ENCODE peak calls at places on chromosomes 13 and 19, in eight cellular contexts. D, F, B, T, O, S, A and H are unnamed samples.

GRCh38 chr19:55172741-55173140 is 6.3 kb upstream of the DNAAF3 start:
- DNase-seq in D (peak; percentile 65), F (no peak), B (no peak), T (no peak), O (no peak), S (peak; percentile 36), A (no peak), H (no peak)

GRCh38 chr19:48330012-48330681 is 4.8 kb downstream of the EMP3 start:
- DNase-seq in D (no peak), F (peak; percentile 74), B (peak; percentile 28), T (peak; percentile 71), O (peak; percentile 81), S (peak; percentile 80), A (no peak), H (peak; percentile 83)

GRCh38 chr13:54989418-54989817 is 1960.8 kb downstream of the OLFM4 start:
- DNase-seq in D (no peak), F (no peak), B (no peak), T (no peak), O (no peak), S (no peak), A (no peak), H (no peak)

GRCh38 chr19:38389101-38389925 is 816 bp downstream of the SPRED3 start:
- DNase-seq in D (peak; percentile 75), F (no peak), B (no peak), T (no peak), O (no peak), S (peak; percentile 66), A (no peak), H (peak; percentile 78)

GRCh38 chr13:19818223-19818842 is 35.6 kb upstream of the PSPC1 start:
- DNase-seq in D (no peak), F (peak; percentile 32), B (no peak), T (peak; percentile 32), O (peak; percentile 14), S (no peak), A (no peak), H (peak; percentile 77)

GRCh38 chr13:97308735-97309429 is 86.7 kb downstream of the MBNL2 start:
- DNase-seq in D (no peak), F (no peak), B (no peak), T (no peak), O (no peak), S (peak; percentile 47), A (no peak), H (no peak)

GRCh38 chr19:15562861-15563260 is 52.2 kb upstream of the CYP4F8 start:
- DNase-seq in D (peak; percentile 11), F (no peak), B (no peak), T (no peak), O (no peak), S (peak; percentile 26), A (peak; percentile 76), H (no peak)

GRCh38 chr13:38657191-38657590 is 29.7 kb upstream of the FREM2 start:
- DNase-seq in D (peak; percentile 20), F (no peak), B (no peak), T (no peak), O (no peak), S (peak; percentile 39), A (no peak), H (no peak)

GRCh38 chr19:33676999-33677665 is 55.4 kb downstream of the CHST8 start:
- DNase-seq in D (no peak), F (no peak), B (peak; percentile 9), T (no peak), O (no peak), S (no peak), A (no peak), H (peak; percentile 54)

GRCh38 chr19:51292971-51293370 is 18.5 kb upstream of the IGLON5 start:
- DNase-seq in D (no peak), F (peak; percentile 18), B (no peak), T (peak; percentile 25), O (no peak), S (no peak), A (no peak), H (no peak)

GRCh38 chr13:73754727-73755292 is 379.4 kb downstream of the KLF12 start:
- DNase-seq in D (peak; percentile 73), F (no peak), B (no peak), T (no peak), O (no peak), S (peak; percentile 50), A (peak; percentile 52), H (no peak)

DNA sequence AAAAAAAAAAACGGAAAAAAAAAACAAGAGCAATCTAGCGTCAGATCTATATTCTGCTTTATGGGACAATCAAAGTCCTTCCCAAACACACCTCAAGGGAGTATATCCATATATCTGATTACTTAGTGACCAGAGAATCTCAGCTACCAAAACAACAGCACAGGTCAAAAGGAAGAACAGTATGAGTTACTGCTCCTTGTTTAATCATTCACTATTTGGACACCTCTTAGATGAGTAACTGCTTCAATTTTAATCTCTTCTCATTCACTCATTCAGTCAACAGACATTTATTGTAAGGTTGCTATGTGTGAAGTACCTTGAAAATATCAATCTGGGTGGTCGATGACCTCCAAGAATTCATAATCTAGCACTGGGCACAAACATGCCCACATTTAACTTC is 193.2 kb downstream of the IRS2 start:
- DNase-seq in D (no peak), F (no peak), B (no peak), T (no peak), O (no peak), S (no peak), A (no peak), H (no peak)
- H3K4me1 ChIP-seq in D (no peaks in the 10 kb centered on the region), F (no peaks in the 10 kb centered on the region), B (no peaks in the 10 kb centered on the region), T (no peaks in the 10 kb centered on the region), O (no peaks in the 10 kb centered on the region), S (no peaks in the 10 kb centered on the region), A (peaks cover 11% of the 10 kb centered on the region), H (no peaks in the 10 kb centered on the region)

GRCh38 chr13:80036845-80037504 is 304.0 kb downstream of the SPRY2 start:
- DNase-seq in D (no peak), F (no peak), B (no peak), T (no peak), O (no peak), S (no peak), A (no peak), H (no peak)
- H3K27ac ChIP-seq in D (peak overlapping the region; percentile 21), F (no peak overlapping the region), B (no peak overlapping the region), T (no peak overlapping the region), O (no peak overlapping the region), S (peak overlapping the region; percentile 77), A (no peak overlapping the region), H (no peak overlapping the region)

GRCh38 chr19:58307736-58308135 is 2.6 kb downstream of the ERVK3-1 start:
- DNase-seq in D (no peak), F (no peak), B (no peak), T (no peak), O (no peak), S (no peak), A (no peak), H (no peak)
- H3K36me3 ChIP-seq in D (peaks cover 13% of the 10 kb centered on the region), F (no peaks in the 10 kb centered on the region), B (peaks cover 53% of the 10 kb centered on the region), T (peaks cover 50% of the 10 kb centered on the region), O (no peaks in the 10 kb centered on the region), S (peaks cover 29% of the 10 kb centered on the region), A (peaks cover 6% of the 10 kb centered on the region), H (peaks cover 3% of the 10 kb centered on the region)

DNA sequence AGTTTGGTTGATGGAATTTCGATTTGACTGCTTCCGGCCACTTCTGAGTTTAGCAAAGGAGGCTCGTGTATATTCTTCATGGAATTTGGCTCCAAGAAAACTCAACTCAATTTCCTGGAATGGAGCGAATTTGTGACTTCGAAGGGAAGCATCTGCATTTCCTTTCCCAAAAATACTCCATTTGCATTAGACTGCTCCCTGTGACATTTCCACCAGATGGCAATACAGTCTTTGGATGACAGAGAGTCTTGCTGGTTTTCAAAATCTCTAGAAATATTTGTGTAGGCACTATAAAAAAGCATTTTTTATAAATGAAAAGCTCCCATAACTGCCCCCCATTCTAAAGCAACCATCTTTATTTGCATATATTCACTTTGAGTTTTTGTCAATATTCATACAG is 4.1 kb downstream of the C1QTNF9 start:
- DNase-seq in D (peak; percentile 29), F (no peak), B (no peak), T (no peak), O (no peak), S (no peak), A (no peak), H (no peak)
- H3K4me1 ChIP-seq in D (no peaks in the 10 kb centered on the region), F (peaks cover 8% of the 10 kb centered on the region), B (no peaks in the 10 kb centered on the region), T (peaks cover 12% of the 10 kb centered on the region), O (no peaks in the 10 kb centered on the region), S (no peaks in the 10 kb centered on the region), A (no peaks in the 10 kb centered on the region), H (no peaks in the 10 kb centered on the region)

GRCh38 chr19:12284226-12284625 is 10.5 kb downstream of the ZNF44 start:
- DNase-seq in D (no peak), F (no peak), B (no peak), T (no peak), O (no peak), S (no peak), A (no peak), H (no peak)
- H3K27ac ChIP-seq in D (no peak overlapping the region), F (no peak overlapping the region), B (no peak overlapping the region), T (no peak overlapping the region), O (no peak overlapping the region), S (no peak overlapping the region), A (no peak overlapping the region), H (no peak overlapping the region)

GRCh38 chr19:4653793-4654436 is 14.6 kb downstream of the TNFAIP8L1 start:
- DNase-seq in D (no peak), F (no peak), B (no peak), T (no peak), O (no peak), S (no peak), A (no peak), H (no peak)

GRCh38 chr19:4654437-4655361 is 15.4 kb downstream of the TNFAIP8L1 start:
- DNase-seq in D (no peak), F (no peak), B (no peak), T (no peak), O (no peak), S (no peak), A (no peak), H (no peak)

GRCh38 chr19:4657262-4657661 is 12.9 kb downstream of the MYDGF start:
- DNase-seq in D (no peak), F (no peak), B (no peak), T (no peak), O (no peak), S (no peak), A (no peak), H (no peak)

GRCh38 chr19:4657835-4658234 is 12.3 kb downstream of the MYDGF start:
- DNase-seq in D (no peak), F (no peak), B (no peak), T (no peak), O (no peak), S (no peak), A (no peak), H (no peak)

DNA sequence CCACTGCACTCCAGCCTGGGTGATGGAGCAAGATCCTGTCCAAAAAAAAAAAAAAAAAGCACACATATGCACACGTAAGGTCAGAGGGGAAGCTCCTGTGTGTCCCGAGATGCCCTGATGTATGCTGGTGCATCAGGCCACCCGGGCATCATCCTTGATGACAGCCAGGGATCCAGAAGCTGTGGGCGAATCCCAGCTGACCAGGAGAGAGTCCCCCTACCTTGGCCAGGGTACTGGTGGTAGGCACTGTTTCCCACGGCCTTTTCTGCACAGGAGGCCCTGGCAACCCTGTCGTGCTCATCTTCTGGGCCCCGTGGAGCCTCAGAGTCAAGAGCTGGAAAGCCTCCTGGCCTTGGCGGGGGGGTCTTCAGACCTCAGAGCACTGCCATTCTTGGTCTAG is 14.0 kb downstream of the MYDGF start:
- DNase-seq in D (no peak), F (no peak), B (no peak), T (no peak), O (no peak), S (no peak), A (no peak), H (no peak)
- H3K36me3 ChIP-seq in D (peaks cover 30% of the 10 kb centered on the region), F (peaks cover 4% of the 10 kb centered on the region), B (peaks cover 57% of the 10 kb centered on the region), T (peaks cover 82% of the 10 kb centered on the region), O (no peaks in the 10 kb centered on the region), S (peaks cover 13% of the 10 kb centered on the region), A (no peaks in the 10 kb centered on the region), H (peaks cover 6% of the 10 kb centered on the region)